ENCODE peak calls at places on chromosomes 7 and 10, in six cellular contexts. D, P, H, Q, Y and T are unnamed samples.

GRCh38 chr7:143901360-143901709 is 641 bp downstream of the TCAF1 start:
- DNase-seq in D (peak; percentile 25), P (no peak), H (no peak), Q (peak; percentile 66), Y (no peak), T (no peak)

GRCh38 chr10:71458387-71458786 is 61.7 kb downstream of the CDH23 start:
- DNase-seq in D (no peak), P (no peak), H (no peak), Q (no peak), Y (no peak), T (no peak)

GRCh38 chr10:50480054-50481007 is 143.4 kb downstream of the SGMS1 start:
- DNase-seq in D (no peak), P (no peak), H (no peak), Q (no peak), Y (no peak), T (no peak)

GRCh38 chr10:72889391-72889831 is 4.1 kb upstream of the OIT3 start:
- DNase-seq in D (no peak), P (no peak), H (no peak), Q (no peak), Y (no peak), T (no peak)

GRCh38 chr10:18321371-18321770 is 181.1 kb downstream of the CACNB2 start:
- DNase-seq in D (no peak), P (no peak), H (no peak), Q (no peak), Y (no peak), T (no peak)

GRCh38 chr10:118840071-118840775 is 85.5 kb upstream of the CACUL1 start:
- DNase-seq in D (no peak), P (no peak), H (no peak), Q (no peak), Y (peak; percentile 14), T (peak; percentile 42)

GRCh38 chr7:27834179-27834921 is 94.4 kb downstream of the TAX1BP1 start:
- DNase-seq in D (no peak), P (no peak), H (no peak), Q (no peak), Y (no peak), T (no peak)

GRCh38 chr10:44992070-44992731 is 8.5 kb upstream of the ZNF22 start:
- DNase-seq in D (no peak), P (no peak), H (no peak), Q (no peak), Y (no peak), T (no peak)

GRCh38 chr7:39727614-39728013 is 104.2 kb downstream of the RALA start:
- DNase-seq in D (no peak), P (no peak), H (no peak), Q (no peak), Y (no peak), T (no peak)

GRCh38 chr10:81873932-81874816 is 820 bp upstream of the NRG3 start:
- DNase-seq in D (no peak), P (peak; percentile 90), H (no peak), Q (peak; percentile 86), Y (no peak), T (no peak)

GRCh38 chr10:27783660-27784059 is 38.0 kb upstream of the MKX start:
- DNase-seq in D (peak; percentile 23), P (no peak), H (no peak), Q (no peak), Y (no peak), T (peak; percentile 8)

GRCh38 chr7:84022686-84023308 is 171.8 kb downstream of the SEMA3A start:
- DNase-seq in D (peak; percentile 82), P (no peak), H (no peak), Q (no peak), Y (no peak), T (no peak)

GRCh38 chr10:81730901-81731300 is 144.1 kb upstream of the NRG3 start:
- DNase-seq in D (no peak), P (no peak), H (no peak), Q (no peak), Y (no peak), T (no peak)

DNA sequence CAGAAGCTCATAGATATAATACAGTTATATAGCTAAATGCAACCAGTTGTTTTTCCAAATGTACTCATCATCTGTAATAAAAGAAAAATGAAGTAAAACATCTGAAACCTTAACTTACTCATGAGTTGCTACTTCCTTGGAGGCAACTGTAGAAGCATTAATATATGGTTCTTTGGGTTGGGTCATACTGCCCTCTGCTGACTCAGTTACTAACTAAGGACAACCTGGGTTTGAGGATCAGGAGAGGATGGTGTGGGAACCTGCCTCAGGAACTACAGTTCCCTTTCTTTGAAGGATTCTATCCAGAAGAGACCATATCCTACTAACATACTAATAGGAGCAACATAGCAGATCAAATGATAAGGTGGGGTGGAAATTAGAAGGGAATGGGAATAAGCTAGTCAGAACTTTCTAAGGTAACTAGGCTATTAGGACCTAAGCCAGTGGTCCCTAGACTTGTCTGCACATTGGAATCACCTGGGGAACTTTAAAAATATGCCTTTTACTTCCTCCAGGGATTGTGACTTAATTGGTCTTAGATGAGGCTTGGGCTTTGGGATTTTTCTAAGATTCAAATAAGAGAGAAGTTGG is 20.7 kb downstream of the COX15 start:
- DNase-seq in D (peak; percentile 51), P (peak; percentile 39), H (peak; percentile 15), Q (no peak), Y (peak; percentile 34), T (peak; percentile 51)
- TF ChIP-seq CTCF in D (peak; percentile 78), P (peak; percentile 73), H (peak; percentile 73), Q (peak; percentile 59), Y (peak; percentile 61), T (peak; percentile 22)

DNA sequence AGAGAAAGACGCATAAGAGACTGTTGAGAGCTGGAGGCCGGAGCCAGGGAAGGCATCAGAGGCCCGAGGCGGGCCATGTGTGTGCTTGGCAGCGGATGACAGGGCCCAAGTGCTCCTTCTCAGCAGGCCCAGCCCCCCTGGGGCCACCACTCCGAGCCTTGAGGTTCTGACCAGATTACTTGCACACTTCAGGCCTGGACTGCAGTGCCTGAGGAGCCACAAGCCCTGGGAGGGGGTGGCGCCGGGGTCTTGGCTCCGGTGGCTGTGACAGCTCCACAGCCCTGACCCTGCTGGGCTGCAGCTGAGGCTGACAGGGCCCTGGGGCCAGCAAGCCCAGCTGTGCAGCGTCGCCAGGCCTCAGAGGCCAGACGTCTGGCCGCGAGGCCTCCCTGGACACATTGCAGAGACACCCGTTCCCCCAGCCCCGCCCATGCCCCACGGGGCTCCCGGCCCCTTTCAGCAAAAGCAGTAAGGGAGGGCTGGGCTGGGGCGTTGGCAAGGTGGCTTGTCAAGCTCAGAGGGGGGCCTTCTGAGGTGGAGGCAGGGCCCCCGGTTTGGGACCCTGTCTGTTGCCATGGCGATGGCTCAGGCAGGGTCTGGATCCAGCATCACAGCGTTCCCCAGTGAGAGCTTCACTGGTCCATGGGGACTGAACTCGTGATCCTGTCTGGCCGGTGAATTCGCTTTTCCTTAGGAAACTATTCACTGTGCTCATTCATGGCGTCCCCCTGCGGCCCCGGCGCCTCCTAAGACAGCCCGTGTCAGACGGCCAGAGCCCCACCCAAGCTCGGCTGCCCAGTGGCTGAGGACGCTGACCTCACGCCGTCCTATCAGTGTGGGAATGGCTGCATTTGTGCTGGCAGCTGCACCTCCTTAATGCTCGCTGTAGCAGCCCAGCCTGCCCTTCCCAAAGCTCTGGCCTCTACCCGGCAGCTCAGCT is 5.7 kb downstream of the ELN start:
- DNase-seq in D (no peak), P (peak; percentile 97), H (no peak), Q (no peak), Y (peak; percentile 65), T (no peak)
- TF ChIP-seq GABPA in D (no peak), P (no peak), H (no peak), Q (no peak), Y (no peak), T (no peak)

DNA sequence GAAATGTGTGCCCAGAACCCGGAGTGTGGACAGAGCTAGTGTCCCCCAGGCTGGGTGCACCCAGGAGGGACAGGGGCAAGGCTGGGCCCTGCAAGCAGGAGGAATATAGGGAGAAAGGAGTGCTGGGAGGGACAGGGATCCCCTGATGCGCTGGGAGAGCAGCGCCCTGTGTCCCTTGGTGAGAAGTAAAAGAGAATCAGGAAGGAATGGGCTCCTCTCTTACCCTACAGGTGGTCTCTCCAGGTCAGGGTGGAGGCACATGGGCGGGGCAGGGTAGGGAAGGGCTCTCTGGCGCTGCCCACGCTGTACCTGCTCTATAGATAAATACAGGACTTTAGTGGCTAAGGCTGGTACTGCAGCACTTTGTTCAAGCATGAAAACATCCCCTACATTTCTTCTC is 753.8 kb downstream of the GRID1 start:
- DNase-seq in D (no peak), P (no peak), H (no peak), Q (peak; percentile 62), Y (peak; percentile 32), T (no peak)
- TF ChIP-seq CTCF in D (no peak), P (no peak), H (no peak), Q (peak; percentile 45), Y (peak; percentile 30), T (no peak)

DNA sequence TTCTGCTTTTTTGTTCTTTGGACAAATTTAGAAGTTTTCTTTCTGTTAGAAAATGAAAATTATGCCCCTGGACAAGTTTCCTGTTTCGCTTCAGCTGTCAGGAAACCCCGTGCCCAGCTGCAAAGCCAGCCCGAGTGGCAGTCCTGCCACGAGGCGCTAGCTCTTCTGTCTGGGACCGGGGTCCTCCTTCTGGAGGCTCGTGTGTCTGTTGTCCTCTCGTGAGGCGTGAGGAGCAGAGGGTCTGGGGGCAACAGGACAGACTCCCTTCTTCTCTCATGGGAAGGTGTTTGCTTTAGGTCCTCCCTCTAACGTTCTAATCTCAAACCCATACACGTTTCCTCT is 184.4 kb upstream of the SHH start:
- DNase-seq in D (no peak), P (no peak), H (no peak), Q (no peak), Y (no peak), T (no peak)
- TF ChIP-seq GABPA in D (no peak), P (no peak), H (no peak), Q (no peak), Y (no peak), T (no peak)

GRCh38 chr10:24951201-24952145 is 933 bp downstream of the PRTFDC1 start:
- DNase-seq in D (no peak), P (peak; percentile 33), H (no peak), Q (peak; percentile 75), Y (peak; percentile 25), T (no peak)

GRCh38 chr10:24953350-24954074 is 1.1 kb upstream of the PRTFDC1 start:
- DNase-seq in D (no peak), P (no peak), H (no peak), Q (no peak), Y (no peak), T (no peak)

GRCh38 chr10:24952146-24952700 is at the start of gene PRTFDC1:
- DNase-seq in D (no peak), P (no peak), H (no peak), Q (peak; percentile 83), Y (peak; percentile 77), T (no peak)

GRCh38 chr10:24950439-24950838 is 2.0 kb downstream of the PRTFDC1 start:
- DNase-seq in D (no peak), P (no peak), H (no peak), Q (no peak), Y (peak; percentile 25), T (no peak)

GRCh38 chr10:24952701-24953349 is 419 bp upstream of the PRTFDC1 start:
- DNase-seq in D (no peak), P (peak; percentile 87), H (no peak), Q (no peak), Y (peak; percentile 77), T (no peak)
- TF ChIP-seq CTCF in D (no peak), P (peak; percentile 32), H (peak; percentile 53), Q (peak; percentile 30), Y (peak; percentile 35), T (no peak)